ENCODE peak calls at places on chromosome 14, in five cellular contexts. O is thyroid gland, D is uterus, C is endodermal cell, N is lung. Z is an unnamed sample. For H3K27me3, the result is how much of the 10 kb centered on the place peaks cover.

GRCh38 chr14:51094282-51094821 is 553 bp downstream of the TRIM9 start:
- DNase-seq in O (no peak), D (no peak), C (peak), N (no peak), Z (peak)

GRCh38 chr14:32593290-32593942 is 264.3 kb downstream of the AKAP6 start:
- DNase-seq in O (no peak), D (no peak), C (no peak), N (no peak), Z (no peak)

GRCh38 chr14:102314242-102315011 is 5.1 kb upstream of the ZNF839 start:
- DNase-seq in O (peak), D (peak), C (peak), N (peak), Z (peak)

GRCh38 chr14:28375295-28375694 is 391.3 kb upstream of the FOXG1 start:
- DNase-seq in O (no peak), D (no peak), C (peak), N (no peak), Z (no peak)

GRCh38 chr14:36019126-36019525 is 157.4 kb downstream of the PTCSC3 start:
- DNase-seq in O (no peak), D (no peak), C (no peak), N (no peak), Z (no peak)

GRCh38 chr14:31229638-31230229 is 22.1 kb upstream of the HECTD1 start:
- DNase-seq in O (no peak), D (no peak), C (peak), N (peak), Z (peak)

GRCh38 chr14:34231626-34232025 is 230.4 kb downstream of the SPTSSA start:
- DNase-seq in O (no peak), D (peak), C (no peak), N (no peak), Z (peak)

GRCh38 chr14:38521591-38521990 is 265.7 kb upstream of the CLEC14A start:
- DNase-seq in O (no peak), D (no peak), C (no peak), N (no peak), Z (no peak)

GRCh38 chr14:96173646-96174475 is 30.8 kb upstream of the BDKRB2 start:
- DNase-seq in O (no peak), D (no peak), C (no peak), N (no peak), Z (no peak)

GRCh38 chr14:68978550-68978911 is 571 bp downstream of the ACTN1 start:
- DNase-seq in O (peak), D (peak), C (peak), N (peak), Z (peak)

GRCh38 chr14:93375673-93376156 is 28.7 kb downstream of the COX8C start:
- DNase-seq in O (no peak), D (no peak), C (no peak), N (no peak), Z (no peak)

GRCh38 chr14:72888636-72889201 is 5.2 kb downstream of the DPF3 start:
- DNase-seq in O (no peak), D (no peak), C (peak), N (no peak), Z (no peak)

GRCh38 chr14:67392123-67392522 is 19.8 kb downstream of the PLEK2 start:
- DNase-seq in O (no peak), D (no peak), C (no peak), N (no peak), Z (no peak)

GRCh38 chr14:23544511-23545447 is 6.8 kb downstream of the ZFHX2 start:
- DNase-seq in O (no peak), D (no peak), C (peak), N (no peak), Z (peak)

GRCh38 chr14:32986791-32987545 is 48.3 kb downstream of the NPAS3 start:
- DNase-seq in O (no peak), D (no peak), C (no peak), N (no peak), Z (peak)

GRCh38 chr14:35949933-35950332 is 123.8 kb downstream of the BRMS1L start:
- DNase-seq in O (peak), D (no peak), C (no peak), N (no peak), Z (no peak)

GRCh38 chr14:99252940-99253868 is 18.8 kb downstream of the BCL11B start:
- DNase-seq in O (no peak), D (no peak), C (no peak), N (no peak), Z (no peak)

GRCh38 chr14:68967459-68967940 is 11.6 kb downstream of the ACTN1 start:
- DNase-seq in O (no peak), D (no peak), C (peak), N (no peak), Z (no peak)

GRCh38 chr14:96904201-96904600 is 107.0 kb downstream of the VRK1 start:
- DNase-seq in O (no peak), D (no peak), C (no peak), N (no peak), Z (no peak)

GRCh38 chr14:36054353-36055051 is 122.0 kb downstream of the PTCSC3 start:
- DNase-seq in O (peak), D (no peak), C (no peak), N (no peak), Z (no peak)

GRCh38 chr14:50647753-50648152 is 20.4 kb downstream of the SAV1 start:
- DNase-seq in O (no peak), D (no peak), C (no peak), N (no peak), Z (no peak)

GRCh38 chr14:67240168-67240932 is 885 bp upstream of the PALS1 start:
- DNase-seq in O (peak), D (peak), C (peak), N (peak), Z (peak)

GRCh38 chr14:20986811-20987210 is 3.0 kb upstream of the METTL17 start:
- DNase-seq in O (no peak), D (peak), C (no peak), N (no peak), Z (no peak)

GRCh38 chr14:50001146-50001998 is 108.5 kb downstream of the ARF6 start:
- DNase-seq in O (peak), D (peak), C (peak), N (peak), Z (peak)

GRCh38 chr14:23562822-23563472 is 4.6 kb downstream of the AP1G2 start:
- DNase-seq in O (peak), D (no peak), C (peak), N (no peak), Z (no peak)

GRCh38 chr14:72657214-72657921 is 236.5 kb downstream of the DPF3 start:
- DNase-seq in O (no peak), D (no peak), C (no peak), N (no peak), Z (no peak)

GRCh38 chr14:70881549-70882174 is 25.6 kb upstream of the PCNX1 start:
- DNase-seq in O (no peak), D (no peak), C (no peak), N (no peak), Z (no peak)

GRCh38 chr14:91918159-91918883 is 29.2 kb downstream of the FBLN5 start:
- DNase-seq in O (no peak), D (peak), C (no peak), N (peak), Z (no peak)
- H3K4me3 ChIP-seq in O (no peak), D (no peak), C (no peak), N (no peak), Z (no peak)

DNA sequence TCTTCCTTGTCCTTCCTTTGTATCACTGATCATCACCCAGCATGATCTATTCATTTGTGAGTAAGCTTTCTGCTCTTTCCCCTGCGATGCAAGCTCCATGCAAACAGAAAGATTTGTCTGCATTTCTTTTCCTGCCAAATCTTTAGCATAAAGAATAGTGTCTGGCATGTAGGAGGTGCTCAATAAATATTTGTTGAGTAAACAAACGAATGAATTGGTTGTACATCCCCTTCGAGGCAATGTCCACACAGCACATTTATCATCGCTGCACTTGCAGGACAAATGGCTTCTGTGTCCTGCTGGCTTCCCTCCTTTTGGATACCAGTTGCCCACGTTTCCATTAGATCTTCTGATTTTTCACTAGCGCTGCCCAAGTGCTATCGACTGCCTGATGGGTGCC is 206.4 kb downstream of the KIF26A start:
- DNase-seq in O (no peak), D (no peak), C (no peak), N (no peak), Z (no peak)
- H3K27me3 ChIP-seq in O (under half), D (under half), C (under half), N (under half), Z (under half)

GRCh38 chr14:61454545-61454944 is 133.2 kb downstream of the PRKCH start:
- DNase-seq in O (peak), D (no peak), C (no peak), N (peak), Z (peak)

GRCh38 chr14:61451491-61451890 is 130.1 kb downstream of the PRKCH start:
- DNase-seq in O (no peak), D (no peak), C (no peak), N (no peak), Z (no peak)

GRCh38 chr14:61451891-61452400 is 130.6 kb downstream of the PRKCH start:
- DNase-seq in O (no peak), D (no peak), C (no peak), N (no peak), Z (no peak)

GRCh38 chr14:61453103-61453767 is 131.9 kb downstream of the PRKCH start:
- DNase-seq in O (no peak), D (no peak), C (no peak), N (no peak), Z (no peak)

DNA sequence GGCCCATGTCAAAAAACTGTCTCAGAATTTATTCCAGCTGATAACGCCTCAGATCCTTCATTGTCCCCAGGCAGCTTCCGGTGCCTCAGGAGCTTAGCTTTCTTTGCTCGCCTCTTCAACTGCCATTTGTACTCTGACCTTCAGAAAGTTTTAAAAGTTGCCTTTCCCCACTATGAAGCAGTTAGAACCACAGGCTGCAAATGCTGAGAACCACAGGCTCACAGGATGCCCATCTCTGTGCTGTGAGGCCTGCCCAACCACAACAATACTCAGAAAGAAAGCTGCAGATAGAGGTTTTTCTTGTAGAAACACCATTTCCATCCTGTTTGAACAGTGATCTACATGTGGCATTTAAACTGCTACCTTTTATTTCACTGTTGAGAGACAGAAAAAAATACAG is 131.1 kb downstream of the PRKCH start:
- DNase-seq in O (no peak), D (no peak), C (no peak), N (no peak), Z (no peak)
- H3K4me3 ChIP-seq in O (no peak), D (no peak), C (no peak), N (no peak), Z (no peak)

DNA sequence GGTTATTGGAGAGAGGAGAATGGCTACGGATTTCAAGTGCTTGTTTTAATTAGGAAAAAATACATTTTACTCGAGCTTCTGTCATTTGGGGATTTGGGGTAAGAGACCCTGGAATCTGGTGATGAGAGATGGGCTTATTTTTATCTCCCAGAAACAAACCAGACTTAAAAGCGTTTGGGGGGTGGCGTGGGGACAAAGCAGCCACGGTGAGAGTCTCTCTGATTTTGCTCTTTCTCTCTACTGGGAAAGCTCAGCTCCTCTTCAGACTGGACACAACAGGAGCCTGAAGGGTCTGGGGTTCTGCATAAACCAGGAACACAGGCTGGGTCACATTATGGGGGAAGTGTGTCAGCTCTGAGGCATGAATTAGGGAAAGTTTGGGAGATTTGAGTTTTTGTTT is 3.8 kb downstream of the VSX2 start:
- DNase-seq in O (no peak), D (no peak), C (no peak), N (no peak), Z (no peak)
- H3K27me3 ChIP-seq in O (half or more), D (under half), C (half or more), N (under half), Z (half or more)

DNA sequence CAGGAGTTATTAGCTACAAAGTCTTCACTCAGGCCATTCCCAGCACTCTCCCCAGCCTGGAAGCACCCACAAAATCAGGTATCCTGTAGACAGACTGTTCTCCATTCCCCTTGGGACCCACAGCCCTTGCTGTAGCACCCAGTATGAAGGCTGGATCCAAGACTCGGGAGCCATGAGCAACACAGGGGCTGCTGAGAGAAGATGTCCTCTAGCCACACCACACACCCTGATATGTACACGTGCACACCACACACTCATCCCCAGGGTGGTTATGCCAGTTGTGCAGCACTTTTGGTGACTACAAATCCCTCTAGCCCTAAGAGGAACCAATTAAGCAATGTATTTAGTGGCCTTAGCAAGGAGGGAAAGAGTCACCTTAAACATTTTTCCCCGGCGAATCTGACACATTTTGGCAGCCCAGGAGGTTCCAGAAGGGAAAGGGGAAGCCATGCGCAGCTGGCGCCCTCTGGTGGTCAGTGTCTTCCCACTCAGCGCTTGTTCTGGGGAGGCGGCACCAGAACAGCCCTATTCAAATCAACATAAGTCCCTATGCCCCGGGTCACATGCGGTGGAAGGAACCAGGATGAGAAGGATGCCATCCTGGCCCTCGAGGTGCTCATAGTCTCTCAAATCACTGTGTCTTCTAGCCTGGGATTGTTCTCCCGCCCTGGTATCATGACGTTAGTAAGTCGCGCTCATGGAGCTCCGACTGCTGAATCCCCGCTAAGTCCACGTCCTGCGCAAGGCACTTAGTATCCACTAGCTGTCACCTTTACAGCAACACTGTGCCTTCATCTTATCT is 96.9 kb downstream of the GCH1 start:
- DNase-seq in O (peak), D (peak), C (peak), N (peak), Z (peak)
- H3K4me3 ChIP-seq in O (no peak), D (no peak), C (no peak), N (no peak), Z (peak)

GRCh38 chr14:81162941-81163340 is 57.8 kb downstream of the GTF2A1 start:
- DNase-seq in O (no peak), D (no peak), C (no peak), N (no peak), Z (no peak)
- H3K27me3 ChIP-seq in O (under half), D (under half), C (under half), N (under half), Z (under half)

DNA sequence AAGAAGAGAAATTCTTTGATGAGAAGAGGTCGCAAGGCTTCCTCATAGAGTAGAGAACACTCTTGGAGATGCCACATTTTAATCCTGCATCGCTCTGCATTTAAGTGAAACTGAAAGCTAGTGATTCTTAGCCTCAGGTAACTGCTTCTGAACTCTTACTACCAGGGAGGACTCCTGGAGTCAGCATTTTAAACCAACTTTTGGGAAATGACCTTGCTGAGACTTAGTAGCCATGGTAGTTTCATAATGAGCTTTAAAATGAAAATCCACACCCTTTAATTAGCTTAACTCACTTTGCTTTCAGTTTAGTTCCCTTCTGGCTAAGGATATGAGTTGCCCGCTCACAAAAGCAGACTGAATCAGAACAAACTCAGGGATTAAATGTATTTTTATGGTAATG is 80.3 kb downstream of the SYNE2 start:
- DNase-seq in O (no peak), D (no peak), C (no peak), N (no peak), Z (no peak)
- H3K4me3 ChIP-seq in O (no peak), D (no peak), C (no peak), N (no peak), Z (no peak)

GRCh38 chr14:25052385-25052784 is 2.4 kb upstream of the STXBP6 start:
- DNase-seq in O (no peak), D (no peak), C (no peak), N (no peak), Z (no peak)
- H3K27me3 ChIP-seq in O (under half), D (under half), C (half or more), N (under half), Z (under half)

DNA sequence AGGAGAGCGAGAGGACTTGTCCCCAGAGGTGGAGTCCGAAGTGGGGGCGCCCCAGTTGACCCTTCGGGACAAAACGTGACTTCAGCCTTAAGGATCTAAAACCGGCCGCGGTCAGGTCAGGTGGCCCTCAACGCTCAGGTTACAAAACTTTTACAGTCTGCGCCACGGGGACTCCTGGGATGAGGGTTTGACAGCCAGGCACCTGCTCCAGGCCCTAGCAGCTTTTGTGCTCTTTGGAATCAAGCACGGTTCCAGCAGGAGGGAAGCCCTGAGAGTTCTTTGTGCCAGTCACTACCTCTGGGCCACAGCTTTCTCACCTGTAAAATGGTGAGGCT is 337 bp downstream of the ZC2HC1C start:
- DNase-seq in O (no peak), D (no peak), C (no peak), N (no peak), Z (no peak)
- H3K4me3 ChIP-seq in O (no peak), D (peak), C (peak), N (peak), Z (peak)